ENCODE peak calls at places on chromosomes 13 and 19, in five cellular contexts. One of them, this sample, is unnamed.
A peak's percentile ranks its signal among the peaks of the same experiment; 100 is the strongest.

GRCh38 chr13:28471408-28471807 is 23.5 kb downstream of the FLT1 start:
- DNase-seq in adipocyte: no peak
- DNase-seq in body of pancreas: no peak
- DNase-seq in neuronal stem cell: no peak
- DNase-seq in H9: no peak
- DNase-seq in this sample: no peak

GRCh38 chr13:40275636-40276035 is 390.8 kb downstream of the FOXO1 start:
- DNase-seq in adipocyte: no peak
- DNase-seq in body of pancreas: no peak
- DNase-seq in neuronal stem cell: no peak
- DNase-seq in H9: no peak
- DNase-seq in this sample: no peak

GRCh38 chr19:3722443-3723109 is 14.4 kb downstream of the TJP3 start:
- DNase-seq in adipocyte: peak; percentile 20
- DNase-seq in body of pancreas: peak; percentile 94
- DNase-seq in neuronal stem cell: no peak
- DNase-seq in H9: peak; percentile 93
- DNase-seq in this sample: peak; percentile 87

GRCh38 chr19:38528931-38529330 is 88.8 kb downstream of the MAP4K1 start:
- DNase-seq in adipocyte: no peak
- DNase-seq in body of pancreas: no peak
- DNase-seq in neuronal stem cell: no peak
- DNase-seq in H9: no peak
- DNase-seq in this sample: no peak

GRCh38 chr19:33124207-33125098 is 7.5 kb upstream of the WDR88 start:
- DNase-seq in adipocyte: no peak
- DNase-seq in body of pancreas: no peak
- DNase-seq in neuronal stem cell: no peak
- DNase-seq in H9: no peak
- DNase-seq in this sample: no peak

GRCh38 chr13:26921918-26922317 is 161.3 kb upstream of the GPR12 start:
- DNase-seq in adipocyte: no peak
- DNase-seq in body of pancreas: no peak
- DNase-seq in neuronal stem cell: no peak
- DNase-seq in H9: no peak
- DNase-seq in this sample: no peak

GRCh38 chr19:35805518-35806102 is 7.0 kb downstream of the PRODH2 start:
- DNase-seq in adipocyte: no peak
- DNase-seq in body of pancreas: no peak
- DNase-seq in neuronal stem cell: no peak
- DNase-seq in H9: no peak
- DNase-seq in this sample: no peak

GRCh38 chr19:6064016-6064702 is 46.1 kb downstream of the RFX2 start:
- DNase-seq in adipocyte: no peak
- DNase-seq in body of pancreas: no peak
- DNase-seq in neuronal stem cell: no peak
- DNase-seq in H9: no peak
- DNase-seq in this sample: peak; percentile 15

GRCh38 chr19:29259153-29259552 is 46.2 kb upstream of the UQCRFS1 start:
- DNase-seq in adipocyte: no peak
- DNase-seq in body of pancreas: no peak
- DNase-seq in neuronal stem cell: no peak
- DNase-seq in H9: peak; percentile 39
- DNase-seq in this sample: no peak

GRCh38 chr13:27487776-27488175 is 37.4 kb upstream of the MTIF3 start:
- DNase-seq in adipocyte: peak; percentile 52
- DNase-seq in body of pancreas: no peak
- DNase-seq in neuronal stem cell: no peak
- DNase-seq in H9: no peak
- DNase-seq in this sample: no peak

GRCh38 chr13:75554981-75555380 is 5.4 kb downstream of the UCHL3 start:
- DNase-seq in adipocyte: no peak
- DNase-seq in body of pancreas: no peak
- DNase-seq in neuronal stem cell: no peak
- DNase-seq in H9: no peak
- DNase-seq in this sample: no peak

GRCh38 chr19:54172764-54173699 is at the start of gene TMC4:
- DNase-seq in adipocyte: no peak
- DNase-seq in body of pancreas: peak; percentile 94
- DNase-seq in neuronal stem cell: no peak
- DNase-seq in H9: peak; percentile 96
- DNase-seq in this sample: peak; percentile 85

GRCh38 chr13:50584856-50585580 is 258.5 kb downstream of the DLEU7 start:
- DNase-seq in adipocyte: no peak
- DNase-seq in body of pancreas: no peak
- DNase-seq in neuronal stem cell: no peak
- DNase-seq in H9: no peak
- DNase-seq in this sample: no peak

GRCh38 chr13:102693250-102693649 is 1.6 kb downstream of the METTL21C start:
- DNase-seq in adipocyte: no peak
- DNase-seq in body of pancreas: no peak
- DNase-seq in neuronal stem cell: no peak
- DNase-seq in H9: no peak
- DNase-seq in this sample: no peak

GRCh38 chr19:17319473-17320238 is 10.3 kb downstream of the DDA1 start:
- DNase-seq in adipocyte: no peak
- DNase-seq in body of pancreas: no peak
- DNase-seq in neuronal stem cell: no peak
- DNase-seq in H9: no peak
- DNase-seq in this sample: no peak

GRCh38 chr13:67219113-67219512 is 11.0 kb downstream of the PCDH9 start:
- DNase-seq in adipocyte: no peak
- DNase-seq in body of pancreas: no peak
- DNase-seq in neuronal stem cell: no peak
- DNase-seq in H9: no peak
- DNase-seq in this sample: no peak

GRCh38 chr19:44756089-44756562 is 7.6 kb downstream of the BCL3 start:
- DNase-seq in adipocyte: no peak
- DNase-seq in body of pancreas: no peak
- DNase-seq in neuronal stem cell: no peak
- DNase-seq in H9: no peak
- DNase-seq in this sample: no peak

GRCh38 chr13:30752991-30753616 is 17.8 kb downstream of the ALOX5AP start:
- DNase-seq in adipocyte: no peak
- DNase-seq in body of pancreas: no peak
- DNase-seq in neuronal stem cell: no peak
- DNase-seq in H9: no peak
- DNase-seq in this sample: no peak
- H3K4me1 ChIP-seq in adipocyte: peaks cover 9% of the 10 kb centered on the region
- H3K4me1 ChIP-seq in body of pancreas: peaks cover 3% of the 10 kb centered on the region
- H3K4me1 ChIP-seq in neuronal stem cell: peaks cover 15% of the 10 kb centered on the region
- H3K4me1 ChIP-seq in H9: no peaks in the 10 kb centered on the region
- H3K4me1 ChIP-seq in this sample: peaks cover 3% of the 10 kb centered on the region

DNA sequence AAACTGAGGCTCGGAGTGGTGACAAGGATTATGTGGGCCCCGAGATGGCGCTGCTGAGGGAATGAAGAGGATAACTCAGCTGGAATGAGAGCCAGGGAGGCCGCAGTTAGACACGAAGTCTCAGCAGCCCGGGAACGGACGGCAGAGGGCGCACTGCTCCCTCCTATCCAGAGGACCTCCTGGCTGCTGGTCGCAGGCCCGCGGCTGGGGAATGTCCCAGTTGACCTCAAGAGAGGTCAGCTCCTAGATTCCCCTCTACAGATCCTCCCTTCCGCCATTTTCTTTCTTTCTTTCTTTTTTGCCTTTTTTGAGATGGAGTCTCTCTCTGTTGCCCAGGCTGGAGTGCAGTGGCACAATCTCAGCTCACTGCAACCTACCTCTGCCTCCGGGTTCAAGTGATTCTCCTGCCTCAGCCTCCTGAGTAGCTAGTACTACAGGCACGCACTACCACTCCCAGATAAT is 24.1 kb upstream of the ASPDH start:
- DNase-seq in adipocyte: peak; percentile 91
- DNase-seq in body of pancreas: peak; percentile 79
- DNase-seq in neuronal stem cell: peak; percentile 78
- DNase-seq in H9: peak; percentile 97
- DNase-seq in this sample: peak; percentile 76
- H3K4me1 ChIP-seq in adipocyte: no peaks in the 10 kb centered on the region
- H3K4me1 ChIP-seq in body of pancreas: no peaks in the 10 kb centered on the region
- H3K4me1 ChIP-seq in neuronal stem cell: no peaks in the 10 kb centered on the region
- H3K4me1 ChIP-seq in H9: no peaks in the 10 kb centered on the region
- H3K4me1 ChIP-seq in this sample: no peaks in the 10 kb centered on the region

GRCh38 chr13:113827021-113827420 is 36.9 kb downstream of the GAS6 start:
- DNase-seq in adipocyte: no peak
- DNase-seq in body of pancreas: no peak
- DNase-seq in neuronal stem cell: no peak
- DNase-seq in H9: no peak
- DNase-seq in this sample: no peak

GRCh38 chr13:113823771-113824170 is 40.1 kb downstream of the GAS6 start:
- DNase-seq in adipocyte: no peak
- DNase-seq in body of pancreas: no peak
- DNase-seq in neuronal stem cell: no peak
- DNase-seq in H9: no peak
- DNase-seq in this sample: no peak

GRCh38 chr13:113822956-113823744 is 40.7 kb downstream of the GAS6 start:
- DNase-seq in adipocyte: no peak
- DNase-seq in body of pancreas: no peak
- DNase-seq in neuronal stem cell: no peak
- DNase-seq in H9: no peak
- DNase-seq in this sample: no peak

GRCh38 chr13:113828282-113828825 is 35.5 kb downstream of the GAS6 start:
- DNase-seq in adipocyte: no peak
- DNase-seq in body of pancreas: no peak
- DNase-seq in neuronal stem cell: no peak
- DNase-seq in H9: no peak
- DNase-seq in this sample: no peak

GRCh38 chr13:113825851-113826250 is 38.0 kb downstream of the GAS6 start:
- DNase-seq in adipocyte: no peak
- DNase-seq in body of pancreas: no peak
- DNase-seq in neuronal stem cell: no peak
- DNase-seq in H9: no peak
- DNase-seq in this sample: no peak
- H3K4me1 ChIP-seq in adipocyte: peaks cover 11% of the 10 kb centered on the region
- H3K4me1 ChIP-seq in body of pancreas: no peaks in the 10 kb centered on the region
- H3K4me1 ChIP-seq in neuronal stem cell: peaks cover 11% of the 10 kb centered on the region
- H3K4me1 ChIP-seq in H9: no peaks in the 10 kb centered on the region
- H3K4me1 ChIP-seq in this sample: peaks cover 8% of the 10 kb centered on the region

GRCh38 chr13:79382545-79383275 is 23.3 kb downstream of the RBM26 start:
- DNase-seq in adipocyte: no peak
- DNase-seq in body of pancreas: no peak
- DNase-seq in neuronal stem cell: no peak
- DNase-seq in H9: no peak
- DNase-seq in this sample: no peak

GRCh38 chr13:79386125-79386822 is 19.8 kb downstream of the RBM26 start:
- DNase-seq in adipocyte: no peak
- DNase-seq in body of pancreas: no peak
- DNase-seq in neuronal stem cell: no peak
- DNase-seq in H9: no peak
- DNase-seq in this sample: no peak

GRCh38 chr13:79387853-79388252 is 18.2 kb downstream of the RBM26 start:
- DNase-seq in adipocyte: no peak
- DNase-seq in body of pancreas: no peak
- DNase-seq in neuronal stem cell: no peak
- DNase-seq in H9: no peak
- DNase-seq in this sample: no peak

GRCh38 chr13:79384022-79384610 is 21.9 kb downstream of the RBM26 start:
- DNase-seq in adipocyte: no peak
- DNase-seq in body of pancreas: no peak
- DNase-seq in neuronal stem cell: no peak
- DNase-seq in H9: no peak
- DNase-seq in this sample: peak; percentile 28

GRCh38 chr13:79385694-79386093 is 20.4 kb downstream of the RBM26 start:
- DNase-seq in adipocyte: no peak
- DNase-seq in body of pancreas: no peak
- DNase-seq in neuronal stem cell: no peak
- DNase-seq in H9: no peak
- DNase-seq in this sample: no peak
- H3K4me1 ChIP-seq in adipocyte: peaks cover 7% of the 10 kb centered on the region
- H3K4me1 ChIP-seq in body of pancreas: peaks cover 10% of the 10 kb centered on the region
- H3K4me1 ChIP-seq in neuronal stem cell: no peaks in the 10 kb centered on the region
- H3K4me1 ChIP-seq in H9: no peaks in the 10 kb centered on the region
- H3K4me1 ChIP-seq in this sample: peaks cover 78% of the 10 kb centered on the region